ENCODE peak calls at places on chromosomes 16 and 17, in five cellular contexts. One of them, this sample, is unnamed.

GRCh38 chr16:10594312-10594950 is 14.0 kb upstream of the EMP2 start:
- DNase-seq in right lobe of liver: no peak
- DNase-seq in IMR-90: no peak
- DNase-seq in body of pancreas: peak; percentile 17
- DNase-seq in Peyer's patch: no peak
- DNase-seq in this sample: no peak

GRCh38 chr17:3529817-3530741 is 27.5 kb downstream of the TRPV3 start:
- DNase-seq in right lobe of liver: no peak
- DNase-seq in IMR-90: no peak
- DNase-seq in body of pancreas: peak; percentile 42
- DNase-seq in Peyer's patch: no peak
- DNase-seq in this sample: peak; percentile 47

GRCh38 chr16:86044241-86044671 is 145.3 kb downstream of the IRF8 start:
- DNase-seq in right lobe of liver: peak; percentile 38
- DNase-seq in IMR-90: peak; percentile 64
- DNase-seq in body of pancreas: peak; percentile 39
- DNase-seq in Peyer's patch: peak; percentile 22
- DNase-seq in this sample: peak; percentile 59

GRCh38 chr16:85330694-85331188 is 218.5 kb upstream of the CIBAR2 start:
- DNase-seq in right lobe of liver: no peak
- DNase-seq in IMR-90: peak; percentile 86
- DNase-seq in body of pancreas: peak; percentile 61
- DNase-seq in Peyer's patch: no peak
- DNase-seq in this sample: peak; percentile 48

GRCh38 chr16:89687092-89687940 is 827 bp downstream of the CDK10 start:
- DNase-seq in right lobe of liver: peak; percentile 83
- DNase-seq in IMR-90: peak; percentile 52
- DNase-seq in body of pancreas: peak; percentile 89
- DNase-seq in Peyer's patch: no peak
- DNase-seq in this sample: peak; percentile 66

GRCh38 chr17:48641541-48642058 is 15.4 kb upstream of the HOXB9 start:
- DNase-seq in right lobe of liver: no peak
- DNase-seq in IMR-90: no peak
- DNase-seq in body of pancreas: no peak
- DNase-seq in Peyer's patch: no peak
- DNase-seq in this sample: no peak

GRCh38 chr16:59210955-59211541 is 476.9 kb upstream of the GOT2 start:
- DNase-seq in right lobe of liver: no peak
- DNase-seq in IMR-90: peak; percentile 43
- DNase-seq in body of pancreas: peak; percentile 5
- DNase-seq in Peyer's patch: no peak
- DNase-seq in this sample: no peak

GRCh38 chr16:3141781-3142311 is 7.0 kb downstream of the ZNF213 start:
- DNase-seq in right lobe of liver: no peak
- DNase-seq in IMR-90: no peak
- DNase-seq in body of pancreas: no peak
- DNase-seq in Peyer's patch: no peak
- DNase-seq in this sample: no peak

GRCh38 chr16:27346818-27347217 is 33.0 kb downstream of the IL4R start:
- DNase-seq in right lobe of liver: no peak
- DNase-seq in IMR-90: no peak
- DNase-seq in body of pancreas: no peak
- DNase-seq in Peyer's patch: no peak
- DNase-seq in this sample: no peak

GRCh38 chr17:77735341-77736206 is 222.9 kb upstream of the TNRC6C start:
- DNase-seq in right lobe of liver: no peak
- DNase-seq in IMR-90: no peak
- DNase-seq in body of pancreas: no peak
- DNase-seq in Peyer's patch: no peak
- DNase-seq in this sample: peak; percentile 87

GRCh38 chr17:64262422-64263260 is at the start of gene TEX2:
- DNase-seq in right lobe of liver: peak; percentile 79
- DNase-seq in IMR-90: no peak
- DNase-seq in body of pancreas: peak; percentile 82
- DNase-seq in Peyer's patch: peak; percentile 60
- DNase-seq in this sample: peak; percentile 76

GRCh38 chr17:77963441-77963840 is 4.9 kb downstream of the TNRC6C start:
- DNase-seq in right lobe of liver: no peak
- DNase-seq in IMR-90: peak; percentile 93
- DNase-seq in body of pancreas: peak; percentile 36
- DNase-seq in Peyer's patch: peak; percentile 44
- DNase-seq in this sample: peak; percentile 75

GRCh38 chr16:89686520-89687091 is at the start of gene CDK10:
- DNase-seq in right lobe of liver: peak; percentile 89
- DNase-seq in IMR-90: peak; percentile 76
- DNase-seq in body of pancreas: peak; percentile 93
- DNase-seq in Peyer's patch: peak; percentile 74
- DNase-seq in this sample: peak; percentile 92

GRCh38 chr17:68734911-68735310 is 133.7 kb upstream of the FAM20A start:
- DNase-seq in right lobe of liver: no peak
- DNase-seq in IMR-90: no peak
- DNase-seq in body of pancreas: no peak
- DNase-seq in Peyer's patch: no peak
- DNase-seq in this sample: no peak

GRCh38 chr17:30821751-30822723 is 2.5 kb downstream of the CRLF3 start:
- DNase-seq in right lobe of liver: no peak
- DNase-seq in IMR-90: no peak
- DNase-seq in body of pancreas: no peak
- DNase-seq in Peyer's patch: no peak
- DNase-seq in this sample: peak; percentile 13

GRCh38 chr17:49993423-49994037 is 1.5 kb downstream of the DLX3 start:
- DNase-seq in right lobe of liver: no peak
- DNase-seq in IMR-90: no peak
- DNase-seq in body of pancreas: peak; percentile 52
- DNase-seq in Peyer's patch: peak; percentile 21
- DNase-seq in this sample: no peak

GRCh38 chr16:8588703-8589292 is 1.5 kb downstream of the TMEM114 start:
- DNase-seq in right lobe of liver: no peak
- DNase-seq in IMR-90: no peak
- DNase-seq in body of pancreas: no peak
- DNase-seq in Peyer's patch: no peak
- DNase-seq in this sample: no peak

GRCh38 chr17:77859411-77859810 is 99.1 kb upstream of the TNRC6C start:
- DNase-seq in right lobe of liver: peak; percentile 3
- DNase-seq in IMR-90: no peak
- DNase-seq in body of pancreas: no peak
- DNase-seq in Peyer's patch: no peak
- DNase-seq in this sample: no peak

GRCh38 chr16:84360170-84360569 is 8.2 kb upstream of the ATP2C2 start:
- DNase-seq in right lobe of liver: no peak
- DNase-seq in IMR-90: peak; percentile 25
- DNase-seq in body of pancreas: no peak
- DNase-seq in Peyer's patch: no peak
- DNase-seq in this sample: no peak

GRCh38 chr16:68377221-68377620 is 66.4 kb downstream of the PRMT7 start:
- DNase-seq in right lobe of liver: no peak
- DNase-seq in IMR-90: no peak
- DNase-seq in body of pancreas: no peak
- DNase-seq in Peyer's patch: no peak
- DNase-seq in this sample: no peak

GRCh38 chr17:41734139-41734948 is at the start of gene HAP1:
- DNase-seq in right lobe of liver: peak; percentile 35
- DNase-seq in IMR-90: peak; percentile 8
- DNase-seq in body of pancreas: peak; percentile 47
- DNase-seq in Peyer's patch: no peak
- DNase-seq in this sample: no peak

GRCh38 chr17:81193470-81194224 is 27.6 kb upstream of the AATK start:
- DNase-seq in right lobe of liver: no peak
- DNase-seq in IMR-90: no peak
- DNase-seq in body of pancreas: no peak
- DNase-seq in Peyer's patch: no peak
- DNase-seq in this sample: no peak

GRCh38 chr17:33039874-33040273 is 48.2 kb downstream of the SPACA3 start:
- DNase-seq in right lobe of liver: no peak
- DNase-seq in IMR-90: peak; percentile 78
- DNase-seq in body of pancreas: no peak
- DNase-seq in Peyer's patch: no peak
- DNase-seq in this sample: no peak

GRCh38 chr17:5877948-5878347 is 192.2 kb upstream of the WSCD1 start:
- DNase-seq in right lobe of liver: peak; percentile 84
- DNase-seq in IMR-90: no peak
- DNase-seq in body of pancreas: peak; percentile 12
- DNase-seq in Peyer's patch: no peak
- DNase-seq in this sample: no peak

GRCh38 chr16:58500329-58501241 is 642 bp downstream of the NDRG4 start:
- DNase-seq in right lobe of liver: no peak
- DNase-seq in IMR-90: no peak
- DNase-seq in body of pancreas: no peak
- DNase-seq in Peyer's patch: no peak
- DNase-seq in this sample: no peak

GRCh38 chr17:73131993-73132595 is 32.7 kb upstream of the SSTR2 start:
- DNase-seq in right lobe of liver: no peak
- DNase-seq in IMR-90: no peak
- DNase-seq in body of pancreas: no peak
- DNase-seq in Peyer's patch: no peak
- DNase-seq in this sample: no peak

GRCh38 chr17:81537856-81538555 is 9.8 kb downstream of the FSCN2 start:
- DNase-seq in right lobe of liver: no peak
- DNase-seq in IMR-90: no peak
- DNase-seq in body of pancreas: peak; percentile 91
- DNase-seq in Peyer's patch: no peak
- DNase-seq in this sample: no peak

GRCh38 chr17:30829022-30829421 is 2.7 kb upstream of the ATAD5 start:
- DNase-seq in right lobe of liver: no peak
- DNase-seq in IMR-90: no peak
- DNase-seq in body of pancreas: no peak
- DNase-seq in Peyer's patch: no peak
- DNase-seq in this sample: no peak

GRCh38 chr17:39643271-39643670 is 6.3 kb downstream of the STARD3 start:
- DNase-seq in right lobe of liver: no peak
- DNase-seq in IMR-90: peak; percentile 34
- DNase-seq in body of pancreas: no peak
- DNase-seq in Peyer's patch: no peak
- DNase-seq in this sample: no peak

GRCh38 chr16:69626256-69626655 is 60.5 kb downstream of the NFAT5 start:
- DNase-seq in right lobe of liver: no peak
- DNase-seq in IMR-90: peak; percentile 50
- DNase-seq in body of pancreas: no peak
- DNase-seq in Peyer's patch: no peak
- DNase-seq in this sample: no peak

GRCh38 chr17:65690626-65691310 is 129.3 kb upstream of the AXIN2 start:
- DNase-seq in right lobe of liver: no peak
- DNase-seq in IMR-90: no peak
- DNase-seq in body of pancreas: no peak
- DNase-seq in Peyer's patch: no peak
- DNase-seq in this sample: no peak

GRCh38 chr17:65696739-65697394 is 135.4 kb upstream of the AXIN2 start:
- DNase-seq in right lobe of liver: no peak
- DNase-seq in IMR-90: peak; percentile 65
- DNase-seq in body of pancreas: no peak
- DNase-seq in Peyer's patch: no peak
- DNase-seq in this sample: no peak

GRCh38 chr17:65697661-65698060 is 136.2 kb upstream of the AXIN2 start:
- DNase-seq in right lobe of liver: no peak
- DNase-seq in IMR-90: no peak
- DNase-seq in body of pancreas: no peak
- DNase-seq in Peyer's patch: no peak
- DNase-seq in this sample: no peak

GRCh38 chr17:65698381-65699061 is 137.1 kb upstream of the AXIN2 start:
- DNase-seq in right lobe of liver: no peak
- DNase-seq in IMR-90: peak; percentile 76
- DNase-seq in body of pancreas: no peak
- DNase-seq in Peyer's patch: no peak
- DNase-seq in this sample: no peak

GRCh38 chr17:65694601-65695000 is 133.2 kb upstream of the AXIN2 start:
- DNase-seq in right lobe of liver: no peak
- DNase-seq in IMR-90: no peak
- DNase-seq in body of pancreas: no peak
- DNase-seq in Peyer's patch: no peak
- DNase-seq in this sample: no peak
- TF ChIP-seq POLR2A in right lobe of liver: no peak
- TF ChIP-seq POLR2A in IMR-90: no peak
- TF ChIP-seq POLR2A in body of pancreas: no peak
- TF ChIP-seq POLR2A in Peyer's patch: no peak
- TF ChIP-seq POLR2A in this sample: no peak

GRCh38 chr17:17469996-17470395 is 6.8 kb upstream of the MED9 start:
- DNase-seq in right lobe of liver: no peak
- DNase-seq in IMR-90: no peak
- DNase-seq in body of pancreas: no peak
- DNase-seq in Peyer's patch: no peak
- DNase-seq in this sample: no peak
- TF ChIP-seq POLR2A in right lobe of liver: no peak
- TF ChIP-seq POLR2A in IMR-90: no peak
- TF ChIP-seq POLR2A in body of pancreas: no peak
- TF ChIP-seq POLR2A in Peyer's patch: no peak
- TF ChIP-seq POLR2A in this sample: no peak

GRCh38 chr16:88649195-88649923 is 1.5 kb downstream of the CYBA start:
- DNase-seq in right lobe of liver: no peak
- DNase-seq in IMR-90: no peak
- DNase-seq in body of pancreas: peak; percentile 64
- DNase-seq in Peyer's patch: no peak
- DNase-seq in this sample: no peak

GRCh38 chr16:88649924-88650748 is 717 bp downstream of the CYBA start:
- DNase-seq in right lobe of liver: no peak
- DNase-seq in IMR-90: peak; percentile 8
- DNase-seq in body of pancreas: peak; percentile 46
- DNase-seq in Peyer's patch: peak; percentile 66
- DNase-seq in this sample: no peak

GRCh38 chr16:88651276-88651988 is 579 bp upstream of the CYBA start:
- DNase-seq in right lobe of liver: peak; percentile 81
- DNase-seq in IMR-90: no peak
- DNase-seq in body of pancreas: peak; percentile 60
- DNase-seq in Peyer's patch: peak; percentile 96
- DNase-seq in this sample: no peak

GRCh38 chr16:88651989-88652762 is 1.3 kb upstream of the CYBA start:
- DNase-seq in right lobe of liver: no peak
- DNase-seq in IMR-90: no peak
- DNase-seq in body of pancreas: no peak
- DNase-seq in Peyer's patch: no peak
- DNase-seq in this sample: no peak

DNA sequence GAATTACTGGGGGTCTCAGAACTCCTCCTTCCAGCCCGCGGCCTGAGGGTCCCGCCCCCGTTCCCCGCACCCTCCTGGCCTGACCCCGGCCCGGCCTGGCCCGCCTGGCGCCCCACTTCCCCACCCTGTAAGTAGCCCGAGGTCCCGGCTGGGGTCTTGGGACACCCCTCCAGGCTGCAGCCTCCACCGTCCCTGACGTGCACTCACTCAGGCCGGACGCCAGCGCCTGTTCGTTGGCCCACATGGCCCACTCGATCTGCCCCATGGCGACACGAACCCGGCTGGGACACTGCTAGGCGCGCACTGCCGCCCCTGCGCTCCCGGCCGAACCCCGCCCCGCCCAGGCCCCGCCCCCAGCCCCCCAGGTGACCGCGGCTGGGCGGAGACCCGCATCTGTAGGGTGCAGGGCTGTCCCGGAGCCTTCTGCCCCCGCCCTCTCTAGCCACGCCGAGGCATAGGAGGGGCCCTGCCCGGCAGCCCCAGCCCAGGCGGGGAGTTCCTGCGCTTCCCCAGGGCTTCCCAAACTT is at the start of gene CYBA:
- DNase-seq in right lobe of liver: peak; percentile 84
- DNase-seq in IMR-90: peak; percentile 22
- DNase-seq in body of pancreas: peak; percentile 84
- DNase-seq in Peyer's patch: peak; percentile 87
- DNase-seq in this sample: peak; percentile 40
- TF ChIP-seq POLR2A in right lobe of liver: peak; percentile 34
- TF ChIP-seq POLR2A in IMR-90: no peak
- TF ChIP-seq POLR2A in body of pancreas: peak; percentile 46
- TF ChIP-seq POLR2A in Peyer's patch: peak; percentile 16
- TF ChIP-seq POLR2A in this sample: no peak

GRCh38 chr16:5366126-5366525 is 268.5 kb upstream of the EEF2KMT start:
- DNase-seq in right lobe of liver: no peak
- DNase-seq in IMR-90: no peak
- DNase-seq in body of pancreas: no peak
- DNase-seq in Peyer's patch: no peak
- DNase-seq in this sample: no peak

GRCh38 chr16:5361322-5361721 is 263.7 kb upstream of the EEF2KMT start:
- DNase-seq in right lobe of liver: no peak
- DNase-seq in IMR-90: no peak
- DNase-seq in body of pancreas: no peak
- DNase-seq in Peyer's patch: no peak
- DNase-seq in this sample: no peak
- TF ChIP-seq POLR2A in right lobe of liver: no peak
- TF ChIP-seq POLR2A in IMR-90: no peak
- TF ChIP-seq POLR2A in body of pancreas: no peak
- TF ChIP-seq POLR2A in Peyer's patch: no peak
- TF ChIP-seq POLR2A in this sample: no peak

This sample was measured in erythroblast.